ENCODE peak calls at places on chromosomes 3 and 15, in five cellular contexts. L is Peyer's patch, N is body of pancreas, Q is IMR-90, R is stomach. G is an unnamed sample.

GRCh38 chr3:17841190-17841828 is 98.9 kb upstream of the TBC1D5 start:
- DNase-seq in L (peak), N (peak), Q (peak), R (peak), G (peak)

GRCh38 chr15:87672309-87672897 is 584.1 kb downstream of the NTRK3 start:
- DNase-seq in L (no peak), N (peak), Q (peak), R (no peak), G (peak)

GRCh38 chr3:187833799-187834578 is 88.7 kb upstream of the BCL6 start:
- DNase-seq in L (no peak), N (no peak), Q (no peak), R (no peak), G (no peak)

GRCh38 chr3:197298341-197298857 is at the start of gene DLG1:
- DNase-seq in L (peak), N (peak), Q (peak), R (peak), G (peak)

GRCh38 chr3:180640987-180641386 is 38.3 kb downstream of the CCDC39 start:
- DNase-seq in L (no peak), N (no peak), Q (no peak), R (no peak), G (no peak)

GRCh38 chr3:156648086-156648485 is 26.3 kb upstream of the TIPARP start:
- DNase-seq in L (no peak), N (no peak), Q (peak), R (no peak), G (no peak)

GRCh38 chr3:64267774-64268604 is 42.7 kb upstream of the PRICKLE2 start:
- DNase-seq in L (peak), N (peak), Q (peak), R (peak), G (peak)

GRCh38 chr15:28914483-28915023 is 28.8 kb downstream of the APBA2 start:
- DNase-seq in L (no peak), N (no peak), Q (no peak), R (no peak), G (no peak)

GRCh38 chr3:162175904-162176303 is 679.3 kb downstream of the OTOL1 start:
- DNase-seq in L (no peak), N (no peak), Q (no peak), R (no peak), G (no peak)

GRCh38 chr3:156151824-156152428 is 31.5 kb downstream of the KCNAB1 start:
- DNase-seq in L (peak), N (peak), Q (peak), R (peak), G (peak)

GRCh38 chr3:189964623-189965022 is 156.1 kb downstream of the P3H2 start:
- DNase-seq in L (no peak), N (no peak), Q (no peak), R (no peak), G (no peak)

GRCh38 chr3:115922681-115923347 is 299.5 kb downstream of the GAP43 start:
- DNase-seq in L (no peak), N (no peak), Q (peak), R (no peak), G (peak)

GRCh38 chr3:106331636-106332035 is 462.8 kb upstream of the CBLB start:
- DNase-seq in L (no peak), N (no peak), Q (no peak), R (no peak), G (no peak)

GRCh38 chr15:66619152-66619903 is 53.5 kb upstream of the LCTL start:
- DNase-seq in L (peak), N (peak), Q (peak), R (peak), G (peak)

GRCh38 chr15:57422113-57422754 is 45.9 kb downstream of the CGNL1 start:
- DNase-seq in L (no peak), N (no peak), Q (no peak), R (no peak), G (no peak)

DNA sequence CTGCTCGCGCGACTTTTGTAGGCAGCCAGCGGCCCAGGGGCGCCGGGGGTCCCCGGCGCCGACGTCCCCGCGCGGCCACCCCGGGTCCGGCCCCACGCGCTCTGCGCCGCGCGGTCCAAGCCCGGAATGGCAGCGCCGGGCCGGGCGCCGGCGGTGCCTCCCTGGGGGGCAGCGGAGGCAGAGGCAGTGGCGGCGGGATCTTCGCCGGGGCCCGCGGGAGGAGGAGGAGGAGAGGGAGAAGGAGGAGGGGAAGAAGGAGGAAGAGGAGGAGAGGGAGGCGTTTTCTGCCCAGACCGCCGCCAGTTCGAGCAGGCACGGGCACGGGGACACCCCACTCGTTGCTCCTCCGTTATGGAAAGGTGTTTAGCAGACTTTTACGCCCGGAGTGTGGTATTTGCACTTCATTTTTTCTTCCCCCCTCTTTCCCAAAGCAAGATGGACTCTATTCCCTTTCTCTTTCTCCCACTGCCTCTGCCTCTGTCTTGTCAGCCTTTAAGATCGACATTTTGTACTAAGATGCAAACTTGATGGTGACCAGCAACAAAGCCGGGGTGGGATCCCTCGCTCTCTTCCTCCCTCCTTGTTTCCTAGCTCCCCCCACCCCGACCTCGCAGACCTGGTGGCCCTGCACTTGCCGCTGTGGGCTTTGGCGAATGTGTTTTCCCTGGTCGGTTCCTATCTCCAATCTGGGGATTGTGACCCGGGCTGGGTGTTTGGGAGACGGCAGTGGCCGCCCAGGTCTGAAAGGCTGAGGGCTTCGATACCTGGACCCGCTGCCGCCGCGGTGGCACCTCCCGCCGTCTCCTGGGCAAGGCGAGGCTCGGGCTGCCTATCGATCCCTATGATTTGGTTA is 2.6 kb downstream of the BBX start:
- DNase-seq in L (peak), N (peak), Q (no peak), R (peak), G (peak)
- TF ChIP-seq POLR2A in L (no peak), N (peak), Q (no peak), R (no peak), G (peak)

GRCh38 chr3:143331336-143331735 is 211.8 kb downstream of the CHST2 start:
- DNase-seq in L (no peak), N (no peak), Q (no peak), R (no peak), G (no peak)
- TF ChIP-seq POLR2A in L (no peak), N (no peak), Q (no peak), R (no peak), G (no peak)

DNA sequence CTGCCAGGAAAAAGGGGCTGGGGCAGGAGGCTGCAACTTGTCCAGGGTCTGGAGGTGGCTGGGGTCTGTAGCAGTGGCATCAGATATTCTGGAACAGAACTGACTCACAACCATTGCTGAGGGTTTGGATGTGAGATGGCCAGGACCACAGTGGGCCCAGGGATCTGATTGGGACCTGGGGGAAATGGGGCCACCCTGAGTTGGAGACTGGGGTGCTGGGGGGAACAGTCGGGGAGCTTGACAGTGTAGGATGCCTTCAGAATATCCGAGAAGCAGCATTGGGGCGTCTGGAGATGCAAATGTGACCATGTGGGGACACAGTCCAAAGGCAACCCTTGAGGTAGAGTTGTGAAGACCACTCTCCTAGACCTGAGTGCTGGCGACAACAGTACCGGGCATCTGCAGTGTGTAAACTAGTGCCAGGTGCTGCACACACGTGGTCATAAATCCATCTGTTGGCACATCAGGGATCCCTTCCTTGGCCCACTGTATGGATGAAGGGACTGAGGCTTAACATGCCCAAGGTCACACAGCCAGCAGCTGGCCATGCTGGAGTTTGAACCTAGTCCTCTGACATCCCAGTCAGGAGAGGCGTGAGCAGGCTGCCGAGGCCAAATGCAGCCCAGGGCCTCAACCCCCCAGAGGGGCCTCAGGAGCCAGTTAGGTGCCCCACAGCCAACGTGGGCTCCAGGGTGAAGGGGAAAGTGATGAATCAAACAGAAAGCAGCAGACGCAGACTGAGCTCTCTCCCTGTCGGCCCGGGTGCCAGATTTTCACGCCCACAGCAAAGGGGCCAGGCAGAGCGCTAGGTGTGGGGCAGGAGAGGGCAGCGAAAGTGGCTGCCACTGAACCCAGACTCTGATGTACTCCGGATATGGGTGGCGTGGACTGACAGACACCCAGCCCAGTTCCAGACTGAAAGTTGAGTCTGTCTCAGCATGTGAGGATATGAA is 18.8 kb downstream of the HEMK1 start:
- DNase-seq in L (no peak), N (no peak), Q (no peak), R (no peak), G (no peak)
- TF ChIP-seq POLR2A in L (no peak), N (no peak), Q (no peak), R (no peak), G (no peak)

GRCh38 chr3:121839962-121840361 is 5.0 kb downstream of the EAF2 start:
- DNase-seq in L (no peak), N (no peak), Q (no peak), R (no peak), G (no peak)

GRCh38 chr3:121836069-121836468 is 1.1 kb downstream of the EAF2 start:
- DNase-seq in L (no peak), N (no peak), Q (no peak), R (no peak), G (no peak)

GRCh38 chr3:121834079-121834730 is 655 bp downstream of the IQCB1 start:
- DNase-seq in L (peak), N (peak), Q (peak), R (no peak), G (no peak)

GRCh38 chr3:121834734-121835709 is at the start of the genes EAF2 and IQCB1:
- DNase-seq in L (peak), N (peak), Q (peak), R (peak), G (peak)
- TF ChIP-seq POLR2A in L (peak), N (peak), Q (peak), R (no peak), G (peak)

GRCh38 chr3:160409812-160410610 is 10.6 kb downstream of the SMC4 start:
- DNase-seq in L (no peak), N (no peak), Q (peak), R (no peak), G (no peak)
- TF ChIP-seq POLR2A in L (no peak), N (no peak), Q (no peak), R (no peak), G (no peak)

GRCh38 chr3:183046883-183047282 is 52.4 kb downstream of the MCCC1 start:
- DNase-seq in L (no peak), N (no peak), Q (no peak), R (no peak), G (no peak)

GRCh38 chr3:183038764-183039163 is 58.4 kb upstream of the DCUN1D1 start:
- DNase-seq in L (no peak), N (no peak), Q (no peak), R (no peak), G (no peak)

GRCh38 chr3:183044547-183045229 is 54.6 kb downstream of the MCCC1 start:
- DNase-seq in L (no peak), N (no peak), Q (no peak), R (no peak), G (no peak)
- TF ChIP-seq POLR2A in L (no peak), N (no peak), Q (no peak), R (no peak), G (no peak)

G was measured in H54.